ENCODE peak calls at places on chromosomes 4 and X, in nine cellular contexts. V is ELF-1; K is stimulated activated CD4-positive, alpha-beta T cell treated with anti-CD3 and anti-CD28 coated beads, Interleukin-15, amount 100 ng/mL, for 24 hours; F is endothelial cell; P is heart left ventricle; I is stimulated activated CD8-positive, alpha-beta memory T cell treated with anti-CD3 and anti-CD28 coated beads, Interleukin-15, amount 100 ng/mL, for 4 hours; U is lower lobe of right lung; E is ovary; C is CD4-positive, CD25-positive, alpha-beta regulatory T cell. B is an unnamed sample.

GRCh38 chr4:177699365-177700213 is 257.4 kb upstream of the AGA start:
- DNase-seq in V (no peak), K (no peak), F (no peak), P (no peak), I (no peak), U (no peak), E (no peak), C (no peak), B (no peak)

GRCh38 chr4:181661090-181661489 is 582.1 kb upstream of the TENM3 start:
- DNase-seq in V (no peak), K (no peak), F (no peak), P (no peak), I (no peak), U (no peak), E (no peak), C (no peak), B (no peak)

GRCh38 chr4:173717581-173717980 is 187.6 kb upstream of the HAND2 start:
- DNase-seq in V (no peak), K (no peak), F (no peak), P (no peak), I (no peak), U (no peak), E (no peak), C (no peak), B (no peak)

GRCh38 chrX:54509401-54509800 is 13.4 kb upstream of the FGD1 start:
- DNase-seq in V (peak; percentile 24), K (no peak), F (no peak), P (no peak), I (no peak), U (no peak), E (no peak), C (no peak), B (no peak)

GRCh38 chr4:152591361-152591760 is 55.5 kb upstream of the FBXW7 start:
- DNase-seq in V (peak; percentile 81), K (peak; percentile 50), F (peak; percentile 36), P (peak; percentile 27), I (no peak), U (peak; percentile 60), E (peak; percentile 56), C (peak; percentile 21), B (no peak)

GRCh38 chrX:152810403-152810802 is 20.2 kb downstream of the CETN2 start:
- DNase-seq in V (peak; percentile 40), K (no peak), F (no peak), P (no peak), I (no peak), U (no peak), E (no peak), C (no peak), B (no peak)

GRCh38 chr4:81826336-81826735 is 354.6 kb upstream of the RASGEF1B start:
- DNase-seq in V (no peak), K (no peak), F (no peak), P (no peak), I (no peak), U (no peak), E (no peak), C (no peak), B (no peak)

GRCh38 chr4:153143527-153144348 is 60.5 kb upstream of the TRIM2 start:
- DNase-seq in V (peak; percentile 27), K (no peak), F (no peak), P (no peak), I (no peak), U (no peak), E (no peak), C (no peak), B (no peak)

GRCh38 chr4:182895791-182896292 is 21.3 kb downstream of the DCTD start:
- DNase-seq in V (no peak), K (no peak), F (no peak), P (no peak), I (no peak), U (no peak), E (no peak), C (no peak), B (no peak)

GRCh38 chr4:99828477-99828876 is 11.8 kb downstream of the DAPP1 start:
- DNase-seq in V (no peak), K (no peak), F (no peak), P (no peak), I (no peak), U (no peak), E (no peak), C (no peak), B (no peak)

GRCh38 chrX:108285361-108285760 is 152.9 kb downstream of the COL4A6 start:
- DNase-seq in V (no peak), K (no peak), F (no peak), P (no peak), I (no peak), U (no peak), E (no peak), C (no peak), B (no peak)

GRCh38 chrX:15854080-15854655 is 445 bp downstream of the AP1S2 start:
- DNase-seq in V (peak; percentile 74), K (peak; percentile 39), F (peak; percentile 42), P (peak; percentile 48), I (peak; percentile 26), U (peak; percentile 65), E (peak; percentile 65), C (peak; percentile 54), B (no peak)

GRCh38 chrX:149830192-149830873 is 48.6 kb downstream of the MAGEA9 start:
- DNase-seq in V (peak; percentile 88), K (peak; percentile 34), F (peak; percentile 26), P (no peak), I (no peak), U (no peak), E (peak; percentile 45), C (peak; percentile 14), B (no peak)

GRCh38 chrX:74232859-74233258 is 71.1 kb upstream of the ZCCHC13 start:
- DNase-seq in V (no peak), K (no peak), F (no peak), P (no peak), I (no peak), U (no peak), E (no peak), C (no peak), B (no peak)

GRCh38 chr4:96035727-96036126 is 195.8 kb downstream of the PDHA2 start:
- DNase-seq in V (no peak), K (no peak), F (peak; percentile 11), P (no peak), I (no peak), U (no peak), E (no peak), C (peak; percentile 7), B (no peak)

GRCh38 chrX:2488621-2489285 is 12.0 kb downstream of the DHRSX start:
- DNase-seq in V (no peak), K (no peak), F (no peak), P (no peak), I (no peak), U (no peak), E (no peak), C (no peak), B (no peak)

GRCh38 chrX:131778269-131779218 is 234.7 kb downstream of the OR13H1 start:
- DNase-seq in V (peak; percentile 91), K (no peak), F (no peak), P (no peak), I (no peak), U (no peak), E (peak; percentile 66), C (peak; percentile 87), B (no peak)

GRCh38 chr4:10106421-10107039 is 10.1 kb downstream of the WDR1 start:
- DNase-seq in V (no peak), K (peak; percentile 87), F (no peak), P (peak; percentile 64), I (peak; percentile 57), U (no peak), E (peak; percentile 80), C (peak; percentile 71), B (no peak)

GRCh38 chr4:73379946-73380345 is 24.1 kb upstream of the ALB start:
- DNase-seq in V (no peak), K (no peak), F (no peak), P (no peak), I (no peak), U (no peak), E (no peak), C (no peak), B (no peak)

GRCh38 chr4:70954032-70954431 is 39.4 kb upstream of the DCK start:
- DNase-seq in V (no peak), K (no peak), F (no peak), P (no peak), I (no peak), U (no peak), E (no peak), C (no peak), B (no peak)

GRCh38 chr4:151807220-151807619 is 46.4 kb upstream of the GATB start:
- DNase-seq in V (no peak), K (no peak), F (no peak), P (peak; percentile 69), I (no peak), U (no peak), E (no peak), C (no peak), B (no peak)

GRCh38 chr4:2731907-2732314 is 24.2 kb downstream of the TNIP2 start:
- DNase-seq in V (no peak), K (no peak), F (no peak), P (no peak), I (no peak), U (no peak), E (peak; percentile 37), C (no peak), B (no peak)

GRCh38 chrX:56817179-56817578 is 88.1 kb downstream of the NBDY start:
- DNase-seq in V (no peak), K (no peak), F (no peak), P (no peak), I (no peak), U (no peak), E (no peak), C (no peak), B (no peak)

GRCh38 chr4:146621-147020 is 22.3 kb downstream of the ZNF718 start:
- DNase-seq in V (no peak), K (no peak), F (no peak), P (no peak), I (no peak), U (no peak), E (no peak), C (no peak), B (no peak)

GRCh38 chr4:6622744-6623143 is 17.7 kb upstream of the MRFAP1 start:
- DNase-seq in V (no peak), K (no peak), F (no peak), P (no peak), I (no peak), U (no peak), E (no peak), C (no peak), B (no peak)

GRCh38 chr4:2071912-2072867 is 13.1 kb downstream of the NAT8L start:
- DNase-seq in V (peak; percentile 77), K (no peak), F (no peak), P (no peak), I (no peak), U (peak; percentile 38), E (peak; percentile 42), C (no peak), B (no peak)

GRCh38 chr4:185534534-185534849 is 815 bp downstream of the PDLIM3 start:
- DNase-seq in V (no peak), K (no peak), F (no peak), P (no peak), I (no peak), U (no peak), E (no peak), C (no peak), B (no peak)

GRCh38 chr4:47717173-47717572 is 120.7 kb downstream of the CORIN start:
- DNase-seq in V (peak; percentile 6), K (no peak), F (no peak), P (no peak), I (no peak), U (no peak), E (no peak), C (no peak), B (no peak)

GRCh38 chr4:153499005-153499404 is 32.8 kb downstream of the TMEM131L start:
- DNase-seq in V (no peak), K (no peak), F (no peak), P (no peak), I (no peak), U (no peak), E (peak; percentile 44), C (no peak), B (no peak)

GRCh38 chr4:38500433-38500832 is 163.6 kb upstream of the KLF3 start:
- DNase-seq in V (no peak), K (no peak), F (no peak), P (no peak), I (no peak), U (no peak), E (no peak), C (no peak), B (no peak)

GRCh38 chr4:41442818-41443217 is 95.1 kb upstream of the LIMCH1 start:
- DNase-seq in V (no peak), K (no peak), F (no peak), P (no peak), I (no peak), U (no peak), E (no peak), C (no peak), B (no peak)